ENCODE peak calls at places on chromosomes 4 and X, in nine cellular contexts. Q is cardiac fibroblast, C is tibial nerve, J is choroid plexus epithelial cell, H is brain microvascular endothelial cell, G is fibroblast of the aortic adventitia, F is esophagus squamous epithelium, E is IMR-90, P is BJ. N is an unnamed sample.

GRCh38 chr4:20916106-20916505 is 215.8 kb downstream of the PACRGL start:
- DNase-seq in J (no peak), C (no peak), F (no peak), E (no peak), G (no peak), H (no peak), Q (no peak), P (no peak), N (no peak)

GRCh38 chr4:174304664-174305063 is 21.0 kb downstream of the CEP44 start:
- DNase-seq in J (no peak), Q (no peak), P (no peak), C (no peak), H (no peak), E (no peak), G (no peak), F (no peak), N (no peak)

GRCh38 chrX:10749113-10749512 is 128.7 kb upstream of the MID1 start:
- DNase-seq in C (no peak), F (no peak), G (peak), E (peak), H (peak), P (no peak), Q (no peak), J (no peak), N (peak)

GRCh38 chr4:86036729-86037128 is 323.1 kb downstream of the MAPK10 start:
- DNase-seq in G (no peak), P (no peak), F (no peak), J (peak), C (no peak), Q (peak), E (peak), H (peak), N (peak)

GRCh38 chrX:154000051-154000450 is 19.7 kb downstream of the IRAK1 start:
- DNase-seq in J (no peak), H (no peak), F (no peak), Q (no peak), G (no peak), P (no peak), E (no peak), C (no peak), N (peak)

GRCh38 chrX:3550160-3550765 is 163.2 kb downstream of the PRKX start:
- DNase-seq in J (peak), H (no peak), F (no peak), Q (peak), C (no peak), G (peak), E (no peak), P (no peak), N (no peak)

GRCh38 chr4:109332926-109333464 is 30.5 kb upstream of the COL25A1 start:
- DNase-seq in J (peak), Q (no peak), E (no peak), F (no peak), G (no peak), P (no peak), C (no peak), H (no peak), N (no peak)

GRCh38 chr4:112523764-112524505 is 8.0 kb upstream of the NEUROG2 start:
- DNase-seq in G (no peak), E (no peak), F (no peak), H (no peak), P (no peak), J (no peak), Q (peak), C (no peak), N (peak)

GRCh38 chr4:76306882-76307669 is 543 bp downstream of the STBD1 start:
- DNase-seq in C (no peak), E (peak), P (no peak), J (peak), G (peak), H (peak), F (no peak), Q (peak), N (peak)

GRCh38 chrX:31139966-31140365 is 68.1 kb upstream of the FTHL17 start:
- DNase-seq in E (no peak), G (no peak), Q (no peak), C (no peak), H (no peak), P (no peak), J (peak), F (no peak), N (no peak)

GRCh38 chr4:87973283-87974169 is 2.0 kb upstream of the SPP1 start:
- DNase-seq in E (peak), H (peak), J (peak), C (no peak), P (peak), F (no peak), G (peak), Q (peak), N (peak)

GRCh38 chrX:53262189-53262917 is 19.0 kb downstream of the IQSEC2 start:
- DNase-seq in H (no peak), Q (no peak), J (no peak), F (no peak), P (no peak), E (no peak), C (no peak), G (no peak), N (no peak)

GRCh38 chr4:2066571-2067445 is 7.7 kb downstream of the NAT8L start:
- DNase-seq in P (no peak), H (no peak), F (no peak), J (no peak), E (no peak), Q (no peak), G (no peak), C (no peak), N (no peak)

GRCh38 chrX:97310373-97310772 is 426.7 kb downstream of the RPA4 start:
- DNase-seq in C (no peak), E (peak), J (peak), G (peak), P (no peak), F (no peak), H (no peak), Q (peak), N (peak)

GRCh38 chrX:329291-329910 is 10.8 kb upstream of the GTPBP6 start:
- DNase-seq in C (no peak), E (no peak), P (no peak), H (no peak), Q (no peak), J (no peak), G (no peak), F (no peak), N (no peak)

GRCh38 chrX:7266261-7266660 is 118.3 kb upstream of the PUDP start:
- DNase-seq in P (no peak), J (no peak), Q (no peak), C (no peak), H (no peak), E (peak), G (no peak), F (no peak), N (no peak)

GRCh38 chrX:15336023-15336413 is 695 bp upstream of the PIGA start:
- DNase-seq in G (peak), J (peak), F (no peak), H (peak), C (no peak), P (no peak), E (peak), Q (peak), N (peak)

GRCh38 chr4:54958236-54958635 is 167.2 kb downstream of the KDR start:
- DNase-seq in E (peak), Q (peak), P (no peak), C (no peak), G (no peak), F (no peak), J (peak), H (peak), N (no peak)

GRCh38 chrX:135396109-135396508 is 25.6 kb upstream of the SMIM10L2A start:
- DNase-seq in Q (peak), C (no peak), J (no peak), H (no peak), G (peak), F (no peak), E (peak), P (no peak), N (peak)

GRCh38 chr4:80026080-80026479 is 46.9 kb downstream of the ANTXR2 start:
- DNase-seq in J (no peak), G (no peak), E (peak), Q (no peak), H (peak), P (no peak), C (no peak), F (no peak), N (peak)

GRCh38 chr4:177450421-177451107 is 8.3 kb upstream of the AGA start:
- DNase-seq in G (peak), C (no peak), H (no peak), E (peak), Q (peak), P (peak), J (peak), F (no peak), N (peak)

GRCh38 chr4:56360071-56360470 is 27.2 kb downstream of the AASDH start:
- DNase-seq in Q (no peak), H (no peak), P (no peak), C (no peak), G (peak), J (peak), F (no peak), E (peak), N (peak)

GRCh38 chrX:31268359-31268758 is 196.5 kb upstream of the FTHL17 start:
- DNase-seq in C (no peak), G (no peak), F (no peak), J (peak), Q (peak), H (no peak), E (peak), P (no peak), N (no peak)

GRCh38 chrX:20530319-20530979 is 263.7 kb upstream of the RPS6KA3 start:
- DNase-seq in F (no peak), C (peak), Q (peak), P (no peak), J (peak), G (peak), H (peak), E (peak), N (peak)

GRCh38 chrX:119189586-119189985 is 46.5 kb upstream of the PGRMC1 start:
- DNase-seq in C (peak), G (peak), H (no peak), J (peak), E (no peak), Q (peak), F (no peak), P (no peak), N (no peak)

GRCh38 chrX:55340896-55341433 is 76.2 kb upstream of the PAGE3 start:
- DNase-seq in Q (no peak), G (no peak), F (no peak), H (no peak), P (no peak), C (no peak), J (no peak), E (no peak), N (peak)

DNA sequence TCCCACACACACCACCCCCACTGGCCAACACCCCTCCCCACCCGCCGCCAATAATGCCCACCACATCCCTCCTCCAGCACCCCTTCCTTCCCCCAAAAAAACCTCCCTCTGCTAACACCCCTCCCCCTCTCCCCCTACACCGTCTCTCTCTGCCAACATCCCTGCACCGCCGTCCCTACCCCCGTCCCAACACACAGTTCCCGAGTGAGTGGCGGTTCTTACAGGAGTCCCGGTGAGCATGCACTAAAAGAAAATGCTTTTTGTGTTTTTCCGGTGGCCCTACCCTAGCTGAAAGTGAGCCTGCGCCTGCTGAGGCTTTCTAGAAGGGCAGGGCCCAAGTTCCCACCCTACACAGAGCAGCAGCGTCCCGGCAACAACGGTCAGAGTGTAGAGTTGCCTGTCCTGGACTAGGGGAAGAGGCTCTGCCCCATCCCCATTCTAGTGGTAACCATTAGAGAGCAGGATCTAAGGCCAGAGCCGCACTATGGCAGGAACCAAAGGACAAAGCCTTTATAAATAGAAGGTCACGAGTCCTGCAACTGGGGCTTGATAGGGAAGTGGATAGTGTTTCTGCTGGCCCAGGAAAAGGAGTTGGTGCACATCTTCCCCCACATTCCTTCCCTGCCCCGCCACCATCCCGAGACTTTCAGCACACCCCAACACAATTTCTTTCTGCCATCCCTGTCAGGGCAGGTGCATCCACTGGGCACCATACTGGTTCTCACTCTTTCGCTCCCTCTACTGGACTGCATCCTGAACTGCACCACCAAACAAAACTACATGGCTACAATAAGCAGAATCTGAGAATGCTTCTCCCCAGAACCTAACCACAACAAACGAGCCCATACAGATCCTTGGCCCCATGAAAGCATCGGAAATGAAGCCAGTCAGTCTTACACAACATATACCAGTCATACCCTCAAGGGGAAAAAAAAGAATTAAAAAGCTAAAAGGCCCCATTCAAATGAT is 78.1 kb upstream of the PAGE3 start:
- DNase-seq in H (no peak), E (no peak), F (no peak), J (peak), Q (peak), G (peak), C (no peak), P (no peak), N (peak)
- TF ChIP-seq CTCF in H (peak), E (peak), F (peak), J (peak), Q (peak), G (peak), C (peak), P (peak), N (peak)

GRCh38 chr4:185839204-185839712 is 27.3 kb upstream of the SORBS2 start:
- DNase-seq in C (no peak), G (peak), H (peak), J (peak), Q (peak), F (no peak), P (peak), E (peak), N (peak)
- H3K4me3 ChIP-seq in C (no peak), G (no peak), H (no peak), J (no peak), Q (no peak), F (peak), P (no peak), E (no peak), N (no peak)

GRCh38 chr4:148998719-148999118 is 556.5 kb upstream of the NR3C2 start:
- DNase-seq in C (no peak), Q (peak), G (peak), J (peak), H (peak), F (no peak), P (no peak), E (peak), N (peak)
- TF ChIP-seq CTCF in C (no peak), Q (peak), G (no peak), J (peak), H (peak), F (no peak), P (peak), E (peak), N (peak)

GRCh38 chr4:69974646-69975045 is 9.1 kb upstream of the CSN2 start:
- DNase-seq in E (no peak), J (no peak), Q (no peak), C (no peak), H (no peak), P (no peak), G (no peak), F (no peak), N (no peak)

GRCh38 chr4:69965628-69966027 is at the start of gene CSN2:
- DNase-seq in Q (no peak), C (no peak), E (no peak), J (no peak), P (no peak), G (no peak), H (no peak), F (no peak), N (no peak)

DNA sequence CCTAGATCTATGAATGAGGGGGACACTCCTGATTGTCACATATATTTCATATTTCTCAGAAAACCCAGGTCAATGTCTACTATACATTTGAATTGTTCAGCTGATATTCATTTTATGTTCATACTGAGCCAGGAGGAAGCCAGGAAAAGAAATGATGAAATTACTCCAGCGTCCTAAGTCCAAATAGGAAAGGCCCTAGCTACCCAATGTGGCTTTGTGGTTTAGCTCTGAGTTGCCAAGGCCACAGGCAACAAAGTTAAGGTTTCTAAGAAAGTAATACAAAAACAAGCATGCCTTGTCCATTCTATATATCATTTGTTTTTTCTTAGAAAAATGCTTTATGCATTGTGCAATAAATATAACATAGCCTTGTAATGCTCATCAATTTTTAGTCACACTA is 4.5 kb upstream of the CSN2 start:
- DNase-seq in Q (no peak), H (no peak), C (no peak), P (no peak), J (peak), G (no peak), E (no peak), F (no peak), N (no peak)
- H3K4me3 ChIP-seq in Q (no peak), H (no peak), C (no peak), P (no peak), J (no peak), G (no peak), E (no peak), F (no peak), N (no peak)

DNA sequence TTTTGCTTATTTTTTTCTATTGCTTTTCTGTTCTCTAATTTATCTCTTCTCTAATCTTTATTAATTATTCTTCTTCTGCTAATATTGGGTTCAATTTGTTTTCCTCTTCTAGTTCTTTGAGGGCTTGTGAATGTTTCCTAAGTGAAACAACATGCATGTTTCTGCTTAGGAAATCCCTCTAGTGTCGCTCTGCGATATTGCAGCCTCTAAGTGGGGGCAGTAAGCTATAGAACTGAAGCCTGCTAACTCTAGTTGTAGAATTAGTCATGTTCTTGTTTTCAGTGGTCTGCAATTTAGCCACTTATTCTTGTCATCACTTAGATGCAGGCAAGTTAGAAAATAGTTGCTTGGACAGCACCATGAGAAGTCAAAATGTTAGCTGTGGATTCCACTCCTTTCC is 222.6 kb downstream of the SPIN4 start:
- DNase-seq in C (no peak), J (peak), H (peak), G (peak), E (peak), Q (peak), F (no peak), P (no peak), N (peak)
- TF ChIP-seq CTCF in C (peak), J (peak), H (peak), G (peak), E (peak), Q (peak), F (no peak), P (peak), N (peak)

GRCh38 chrX:108419401-108419800 is 18.8 kb downstream of the COL4A6 start:
- DNase-seq in G (no peak), E (no peak), Q (no peak), C (no peak), J (no peak), H (no peak), P (no peak), F (no peak), N (no peak)
- H3K4me3 ChIP-seq in G (no peak), E (no peak), Q (no peak), C (no peak), J (no peak), H (no peak), P (no peak), F (no peak), N (no peak)

GRCh38 chr4:146243883-146244277 is 29.5 kb downstream of the REELD1 start:
- DNase-seq in F (no peak), G (no peak), C (no peak), H (no peak), E (no peak), J (no peak), P (no peak), Q (no peak), N (no peak)
- TF ChIP-seq CTCF in F (no peak), G (no peak), C (no peak), H (no peak), E (no peak), J (no peak), P (no peak), Q (no peak), N (no peak)

N was measured in epithelial cell of esophagus.